ENCODE peak calls at places on chromosome 6, in seven cellular contexts. S is IMR-90, B is mesendoderm, H is neuronal stem cell, L is H1, I is H9, P is mesenchymal stem cell. G is an unnamed sample.

GRCh38 chr6:151485616-151486015 is 8.2 kb upstream of the CCDC170 start:
- DNase-seq in H (no peak), S (peak), P (no peak), B (no peak), I (no peak), L (no peak), G (no peak)

GRCh38 chr6:148513145-148514071 is 170.8 kb downstream of the SASH1 start:
- DNase-seq in L (no peak), H (no peak), P (peak), S (peak), I (no peak), B (peak), G (peak)

GRCh38 chr6:69180361-69181067 is 545.4 kb downstream of the ADGRB3 start:
- DNase-seq in L (no peak), P (no peak), B (no peak), I (no peak), H (no peak), S (no peak), G (peak)

GRCh38 chr6:108163267-108163643 is 2.6 kb upstream of the NR2E1 start:
- DNase-seq in H (no peak), L (no peak), P (no peak), B (no peak), I (peak), S (no peak), G (peak)

GRCh38 chr6:56902551-56903464 is 52.1 kb upstream of the BEND6 start:
- DNase-seq in S (peak), I (no peak), B (peak), L (no peak), H (peak), P (peak), G (peak)

GRCh38 chr6:46327769-46328168 is 157.0 kb upstream of the ENPP5 start:
- DNase-seq in B (no peak), L (no peak), H (no peak), P (no peak), S (no peak), I (no peak), G (no peak)

GRCh38 chr6:154249499-154250298 is 106.9 kb downstream of the IPCEF1 start:
- DNase-seq in H (no peak), L (no peak), S (no peak), P (no peak), B (no peak), I (no peak), G (no peak)

GRCh38 chr6:134678436-134678889 is 271.4 kb downstream of the ALDH8A1 start:
- DNase-seq in B (peak), S (peak), H (no peak), I (no peak), P (peak), L (no peak), G (no peak)

GRCh38 chr6:25869840-25870239 is 4.2 kb downstream of the SLC17A3 start:
- DNase-seq in I (no peak), H (no peak), B (no peak), S (no peak), P (no peak), L (no peak), G (no peak)

GRCh38 chr6:26199057-26199772 is 112.0 kb downstream of the HFE start:
- DNase-seq in H (peak), P (peak), S (peak), B (peak), I (peak), L (peak), G (peak)

GRCh38 chr6:156407334-156407733 is 369.8 kb upstream of the ARID1B start:
- DNase-seq in L (no peak), P (no peak), B (no peak), H (no peak), I (no peak), S (no peak), G (no peak)

GRCh38 chr6:32087574-32088486 is 21.3 kb downstream of the TNXB start:
- DNase-seq in B (peak), L (peak), S (peak), P (peak), I (peak), H (peak), G (peak)

GRCh38 chr6:8027965-8028651 is 36.1 kb downstream of the BLOC1S5 start:
- DNase-seq in H (no peak), B (no peak), I (no peak), S (peak), P (peak), L (no peak), G (no peak)

GRCh38 chr6:100281471-100281878 is 183.2 kb downstream of the SIM1 start:
- DNase-seq in P (peak), L (peak), B (peak), H (peak), I (peak), S (no peak), G (no peak)

GRCh38 chr6:69796081-69796626 is 656 bp downstream of the LMBRD1 start:
- DNase-seq in B (peak), L (no peak), P (peak), H (no peak), I (peak), S (peak), G (peak)

GRCh38 chr6:108501559-108501958 is 59.2 kb upstream of the FOXO3 start:
- DNase-seq in B (no peak), I (no peak), S (peak), P (no peak), L (no peak), H (no peak), G (no peak)

GRCh38 chr6:142874676-142875075 is 70.3 kb downstream of the HIVEP2 start:
- DNase-seq in P (no peak), B (peak), S (no peak), H (no peak), I (no peak), L (no peak), G (peak)

GRCh38 chr6:115668781-115669180 is 391.9 kb downstream of the FRK start:
- DNase-seq in B (peak), H (no peak), S (no peak), L (no peak), I (no peak), P (no peak), G (no peak)

GRCh38 chr6:56259682-56260081 is 12.3 kb upstream of the COL21A1 start:
- DNase-seq in H (no peak), S (peak), P (no peak), L (no peak), B (no peak), I (no peak), G (no peak)

GRCh38 chr6:89805814-89806371 is 13.7 kb downstream of the MDN1 start:
- DNase-seq in I (no peak), H (no peak), L (no peak), B (no peak), S (no peak), P (no peak), G (no peak)

GRCh38 chr6:68240731-68241130 is 394.4 kb upstream of the ADGRB3 start:
- DNase-seq in P (no peak), B (no peak), H (no peak), L (no peak), I (no peak), S (no peak), G (no peak)

GRCh38 chr6:109455502-109456282 is at the start of gene MICAL1:
- DNase-seq in P (peak), B (peak), L (peak), S (peak), I (peak), H (peak), G (peak)

DNA sequence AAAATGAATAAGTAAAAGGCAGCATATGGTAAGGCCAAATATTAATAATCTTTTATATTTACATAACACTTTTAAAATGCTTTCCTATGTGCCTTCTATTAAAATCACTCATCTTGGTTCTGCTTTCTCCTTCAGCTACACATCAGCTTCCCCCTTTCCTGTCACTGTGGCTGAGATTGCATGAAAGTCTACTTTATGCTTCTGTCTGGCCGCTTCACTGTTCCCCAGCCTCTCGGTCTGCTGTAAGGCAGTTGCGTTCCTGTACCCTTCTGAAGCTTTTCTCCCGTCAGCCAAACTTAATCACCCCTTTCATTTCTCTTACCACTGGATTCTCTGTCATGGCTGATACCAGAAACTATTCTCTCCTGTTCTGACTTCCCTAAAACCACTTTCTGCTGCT is 34.6 kb downstream of the SOX4 start:
- DNase-seq in S (no peak), P (no peak), H (no peak), L (no peak), I (no peak), B (no peak), G (no peak)
- H3K18ac ChIP-seq in S (no peak), P (no peak), H (no peak), L (no peak), I (no peak), B (no peak), G (no peak)

DNA sequence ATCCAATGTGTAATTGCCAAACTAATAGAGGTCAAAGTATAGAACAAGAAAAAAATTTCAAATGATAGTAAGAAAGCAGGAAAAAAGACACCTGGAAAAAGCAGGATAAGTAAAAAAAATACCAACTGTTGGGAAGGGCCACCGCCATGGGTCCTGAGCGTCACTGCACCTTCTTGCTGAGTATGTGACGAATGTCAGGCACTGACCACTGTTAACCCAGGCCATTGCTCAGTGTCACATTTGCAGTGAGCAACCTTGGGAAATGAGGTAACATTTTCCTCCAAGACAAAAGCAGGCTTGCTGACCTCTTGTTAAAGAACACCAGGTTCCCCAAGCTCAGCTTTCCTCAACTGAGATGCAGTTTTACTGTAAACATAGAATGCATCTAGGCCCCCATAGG is 15.6 kb upstream of the RPS6KA2 start:
- DNase-seq in H (no peak), P (no peak), S (no peak), I (no peak), L (no peak), B (no peak), G (no peak)
- H3K18ac ChIP-seq in H (no peak), P (no peak), S (no peak), I (no peak), L (no peak), B (no peak), G (no peak)

GRCh38 chr6:122845916-122846632 is 57.0 kb downstream of the SMPDL3A start:
- DNase-seq in S (peak), I (no peak), B (no peak), H (no peak), P (peak), L (no peak), G (no peak)
- H3K18ac ChIP-seq in S (peak), I (no peak), B (no peak), H (no peak), P (no peak), L (peak), G (no peak)

DNA sequence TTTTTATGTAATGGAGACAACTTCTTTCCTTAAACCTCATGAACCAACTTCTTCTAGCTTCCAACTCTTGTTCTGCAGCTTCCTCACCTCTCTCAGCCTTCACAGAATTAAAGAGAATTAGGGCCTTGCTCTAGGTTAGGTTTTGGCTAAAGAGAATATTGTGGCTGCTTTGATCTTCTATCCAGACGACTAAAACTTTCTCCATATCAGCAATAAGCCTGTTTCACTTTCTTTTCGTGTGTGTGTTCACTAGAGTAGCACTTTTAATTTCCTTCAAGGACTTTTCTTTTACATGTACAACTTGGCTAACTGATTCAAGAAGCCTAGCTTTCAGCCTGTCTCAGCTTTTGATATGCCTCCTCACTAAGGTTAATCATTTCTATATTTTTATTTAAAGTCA is 596.1 kb upstream of the NRSN1 start:
- DNase-seq in P (no peak), S (no peak), B (no peak), H (no peak), L (no peak), I (no peak), G (no peak)
- H3K18ac ChIP-seq in P (no peak), S (no peak), B (no peak), H (no peak), L (no peak), I (no peak), G (no peak)

GRCh38 chr6:87791982-87792381 is 89.9 kb upstream of the AKIRIN2 start:
- DNase-seq in H (no peak), S (no peak), P (no peak), I (no peak), B (no peak), L (no peak), G (no peak)
- H3K18ac ChIP-seq in H (no peak), S (no peak), P (no peak), I (no peak), B (no peak), L (no peak), G (no peak)

DNA sequence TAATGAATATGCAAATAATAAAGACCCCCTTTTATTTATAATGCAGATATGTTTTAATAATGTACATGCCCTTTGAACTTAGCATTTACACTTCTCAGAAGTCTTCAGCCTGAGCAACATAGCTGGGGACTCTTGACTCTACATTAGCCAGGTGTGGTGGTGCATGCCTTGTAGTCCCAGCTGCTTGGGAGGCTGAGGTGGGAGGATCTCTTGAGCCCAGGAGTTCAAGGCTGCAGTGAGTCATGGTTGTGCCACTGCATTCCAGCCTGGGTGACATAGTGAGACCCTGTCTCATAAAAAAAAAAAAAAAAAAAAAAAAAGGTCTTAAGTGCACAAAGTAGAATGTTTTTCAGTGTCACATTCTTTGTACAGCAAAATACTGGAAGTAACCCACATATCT is 17.3 kb upstream of the MAPK13 start:
- DNase-seq in H (no peak), S (no peak), P (no peak), B (no peak), L (no peak), I (no peak), G (peak)
- H3K18ac ChIP-seq in H (no peak), S (no peak), P (no peak), B (no peak), L (no peak), I (no peak), G (no peak)

GRCh38 chr6:44097782-44098317 is 29.4 kb downstream of the MRPL14 start:
- DNase-seq in I (no peak), H (no peak), B (no peak), L (no peak), S (no peak), P (no peak), G (no peak)

GRCh38 chr6:44101832-44102231 is 25.4 kb downstream of the MRPL14 start:
- DNase-seq in I (no peak), P (no peak), B (no peak), L (no peak), H (no peak), S (no peak), G (no peak)

GRCh38 chr6:44099192-44099591 is 28.1 kb downstream of the MRPL14 start:
- DNase-seq in L (no peak), H (no peak), B (no peak), S (no peak), P (no peak), I (no peak), G (no peak)

GRCh38 chr6:44102527-44102926 is 24.7 kb downstream of the MRPL14 start:
- DNase-seq in L (no peak), S (no peak), H (no peak), P (no peak), B (peak), I (peak), G (no peak)

DNA sequence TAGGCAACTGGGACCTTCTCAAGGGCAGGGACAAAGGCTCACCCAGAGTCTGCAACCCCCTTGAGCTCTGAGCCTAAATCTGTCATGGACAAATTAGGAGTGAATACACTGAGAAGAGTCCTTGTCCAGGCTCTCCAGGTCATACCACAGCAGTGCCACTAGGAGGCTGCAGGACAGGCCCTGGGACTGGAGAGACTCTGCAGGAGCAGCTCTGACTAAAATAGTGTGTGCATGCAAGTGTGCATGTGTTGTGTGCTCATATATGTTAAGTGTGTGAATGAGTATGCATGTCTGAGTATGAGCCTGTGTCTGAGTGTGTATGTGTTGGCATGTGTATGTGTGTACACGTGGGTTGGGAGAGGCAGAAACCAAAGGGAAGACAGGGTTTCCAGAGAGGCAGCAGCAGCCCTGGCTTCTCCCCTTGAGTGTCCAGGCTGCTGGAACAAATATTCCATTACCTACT is 27.1 kb downstream of the MRPL14 start:
- DNase-seq in P (peak), I (no peak), S (peak), H (no peak), L (no peak), B (peak), G (peak)
- H3K18ac ChIP-seq in P (no peak), I (no peak), S (no peak), H (no peak), L (no peak), B (no peak), G (no peak)